ENCODE peak calls at places on chromosomes 5 and 9, in four cellular contexts. O is K562, Y is GM12878, W is HepG2. R is an unnamed sample.

GRCh38 chr9:33044677-33045282 is 19.7 kb downstream of the DNAJA1 start:
- DNase-seq in Y (no peak), O (no peak), W (no peak), R (no peak)

GRCh38 chr9:137456061-137456863 is 2.9 kb downstream of the NSMF start:
- DNase-seq in O (no peak), Y (no peak), W (no peak), R (no peak)

GRCh38 chr5:129904102-129904666 is at the start of gene CHSY3:
- DNase-seq in O (peak; percentile 14), W (peak; percentile 25), Y (no peak), R (peak; percentile 70)

GRCh38 chr9:92294297-92294676 is 790 bp upstream of the IARS1 start:
- DNase-seq in Y (no peak), W (peak; percentile 9), O (no peak), R (no peak)

GRCh38 chr5:155087036-155087435 is 73.5 kb downstream of the KIF4B start:
- DNase-seq in W (no peak), Y (no peak), O (no peak), R (no peak)

GRCh38 chr5:5983261-5983660 is 395.1 kb downstream of the MED10 start:
- DNase-seq in W (no peak), Y (no peak), O (no peak), R (no peak)

GRCh38 chr5:54309751-54310432 is 481 bp downstream of the ARL15 start:
- DNase-seq in Y (no peak), O (no peak), W (no peak), R (peak; percentile 50)

GRCh38 chr9:116549061-116549664 is 137.9 kb upstream of the TRIM32 start:
- DNase-seq in W (peak; percentile 91), Y (no peak), O (no peak), R (no peak)

GRCh38 chr9:26725573-26725972 is 167.0 kb downstream of the CAAP1 start:
- DNase-seq in Y (no peak), O (no peak), W (no peak), R (no peak)

GRCh38 chr9:68560131-68560844 is 19.6 kb upstream of the TMEM252 start:
- DNase-seq in W (peak; percentile 29), O (peak; percentile 63), Y (no peak), R (peak; percentile 61)

GRCh38 chr5:3845249-3845648 is 249.6 kb downstream of the IRX1 start:
- DNase-seq in W (peak; percentile 7), Y (no peak), O (no peak), R (no peak)

GRCh38 chr5:175494271-175495183 is 16.2 kb downstream of the SFXN1 start:
- DNase-seq in O (no peak), Y (no peak), W (no peak), R (no peak)

GRCh38 chr5:180825768-180826525 is 23.3 kb upstream of the MGAT1 start:
- DNase-seq in W (peak; percentile 86), O (no peak), Y (no peak), R (no peak)

DNA sequence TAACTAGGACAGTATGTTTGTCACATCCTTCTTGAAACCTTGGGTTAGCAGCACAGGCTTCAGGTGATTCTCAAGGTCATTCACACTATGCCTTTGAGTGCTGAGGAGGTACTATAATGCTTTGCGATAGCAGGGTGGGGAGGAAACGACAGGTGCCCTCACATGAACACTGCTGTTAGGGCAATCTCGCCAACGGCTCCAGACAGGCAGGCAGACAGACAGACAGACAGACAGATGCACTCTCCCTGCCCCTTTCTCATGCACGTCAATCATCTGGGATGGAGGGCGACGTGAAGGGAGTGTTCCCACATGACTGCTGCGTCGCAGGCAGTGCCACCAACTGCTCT is 82.9 kb downstream of the RAPGEF1 start:
- DNase-seq in W (no peak), Y (no peak), O (no peak), R (no peak)
- TF ChIP-seq TARDBP in W (no peak), Y (no peak), O (no peak), R (no peak)

DNA sequence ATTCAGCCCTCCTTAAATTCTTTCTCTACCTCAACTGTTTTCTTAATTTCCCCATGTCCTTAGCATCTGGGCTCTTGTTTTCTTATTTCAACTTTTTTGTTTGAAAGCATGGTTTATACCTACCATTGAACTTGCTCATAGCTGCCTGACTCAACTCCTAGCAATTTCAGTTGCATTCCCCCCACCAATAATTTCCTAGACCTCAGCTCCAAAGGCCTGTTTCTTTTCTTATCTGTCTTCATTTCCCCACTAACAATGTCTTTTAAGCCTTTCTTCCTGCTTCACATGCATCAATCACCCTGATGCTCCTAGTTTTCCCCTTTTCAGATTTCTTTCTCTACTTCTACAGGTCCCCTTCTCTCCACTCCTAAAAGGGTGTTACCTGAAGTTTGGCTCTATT is 129.7 kb upstream of the PDE4D start:
- DNase-seq in O (no peak), W (no peak), Y (no peak), R (no peak)
- TF ChIP-seq TARDBP in O (no peak), W (no peak), Y (no peak), R (no peak)

GRCh38 chr5:171323806-171324632 is 15.0 kb downstream of the TLX3 start:
- DNase-seq in W (no peak), O (no peak), Y (no peak), R (no peak)
- TF ChIP-seq TARDBP in W (no peak), O (no peak), Y (no peak), R (no peak)

DNA sequence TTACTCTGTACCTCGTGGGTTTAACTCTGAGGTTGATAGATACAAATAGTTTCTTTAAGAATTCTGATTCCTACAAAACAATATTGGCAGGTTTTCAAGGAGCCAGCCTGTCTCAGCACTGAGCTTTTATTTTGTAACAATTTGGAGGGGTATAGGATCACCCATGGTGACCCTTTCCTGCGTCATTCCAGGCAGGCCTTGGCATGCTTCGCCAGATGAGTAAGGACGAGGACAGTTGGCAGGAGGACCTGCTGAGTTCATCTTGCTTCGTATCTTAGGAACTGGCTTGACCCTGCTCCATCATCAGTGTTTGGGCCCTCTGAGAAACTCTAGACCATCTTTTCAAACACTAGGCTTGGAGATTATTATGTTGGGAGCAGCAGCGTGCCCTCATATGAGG is 17.9 kb downstream of the ZNF462 start:
- DNase-seq in W (no peak), O (no peak), Y (no peak), R (no peak)
- TF ChIP-seq TARDBP in W (no peak), O (no peak), Y (no peak), R (no peak)

R was measured in HEK293T.